ENCODE peak calls at places on chromosome 16, in four cellular contexts. H, J, M and V are unnamed samples.

GRCh38 chr16:56990407-56991286 is 1.3 kb downstream of the NLRC5 start:
- DNase-seq in H (no peak), J (no peak), M (no peak), V (no peak)

GRCh38 chr16:80899804-80900592 is 95.6 kb upstream of the CDYL2 start:
- DNase-seq in H (no peak), J (no peak), M (no peak), V (peak)

GRCh38 chr16:57609541-57610401 is 18.7 kb upstream of the ADGRG1 start:
- DNase-seq in H (peak), J (peak), M (peak), V (no peak)

GRCh38 chr16:60452646-60453045 is 1583.6 kb downstream of the CDH8 start:
- DNase-seq in H (no peak), J (no peak), M (no peak), V (no peak)

GRCh38 chr16:82732461-82732860 is 105.7 kb downstream of the CDH13 start:
- DNase-seq in H (no peak), J (no peak), M (no peak), V (no peak)

GRCh38 chr16:24670623-24671454 is 58.6 kb upstream of the TNRC6A start:
- DNase-seq in H (no peak), J (no peak), M (no peak), V (peak)

GRCh38 chr16:85555549-85556455 is 57.3 kb upstream of the GSE1 start:
- DNase-seq in H (no peak), J (peak), M (peak), V (no peak)

GRCh38 chr16:7736138-7736537 is 403.5 kb downstream of the RBFOX1 start:
- DNase-seq in H (no peak), J (no peak), M (no peak), V (no peak)

GRCh38 chr16:67116388-67117311 is 6.9 kb downstream of the PHAF1 start:
- DNase-seq in H (no peak), J (no peak), M (no peak), V (no peak)

GRCh38 chr16:7436306-7436705 is 103.7 kb downstream of the RBFOX1 start:
- DNase-seq in H (no peak), J (no peak), M (no peak), V (no peak)

GRCh38 chr16:12573300-12573699 is 230.4 kb downstream of the CPPED1 start:
- DNase-seq in H (peak), J (no peak), M (no peak), V (peak)

GRCh38 chr16:2149630-2150417 is 1.4 kb downstream of the RAB26 start:
- DNase-seq in H (no peak), J (peak), M (no peak), V (no peak)

GRCh38 chr16:46947900-46948547 is 25.4 kb downstream of the DNAJA2 start:
- DNase-seq in H (peak), J (peak), M (peak), V (no peak)

GRCh38 chr16:70781800-70782199 is 19.2 kb downstream of the VAC14 start:
- DNase-seq in H (no peak), J (no peak), M (no peak), V (no peak)

GRCh38 chr16:55494994-55495421 is 13.9 kb upstream of the LPCAT2 start:
- DNase-seq in H (no peak), J (no peak), M (no peak), V (peak)

GRCh38 chr16:31471241-31471874 is 594 bp upstream of the TGFB1I1 start:
- DNase-seq in H (no peak), J (no peak), M (no peak), V (no peak)

GRCh38 chr16:54242199-54242598 is 44.4 kb downstream of the IRX3 start:
- DNase-seq in H (no peak), J (no peak), M (no peak), V (peak)

GRCh38 chr16:1984347-1985225 is 593 bp downstream of the GFER start:
- DNase-seq in H (no peak), J (no peak), M (no peak), V (no peak)

GRCh38 chr16:72946063-72946462 is 101.9 kb downstream of the ZFHX3 start:
- DNase-seq in H (no peak), J (no peak), M (no peak), V (no peak)

GRCh38 chr16:85369741-85370528 is 243.2 kb upstream of the GSE1 start:
- DNase-seq in H (no peak), J (peak), M (no peak), V (no peak)

GRCh38 chr16:74309789-74310781 is 13.5 kb downstream of the PSMD7 start:
- DNase-seq in H (no peak), J (peak), M (peak), V (peak)

GRCh38 chr16:2737895-2738418 is 14.5 kb upstream of the SRRM2 start:
- DNase-seq in H (no peak), J (no peak), M (no peak), V (no peak)

GRCh38 chr16:54447606-54448440 is 161.2 kb upstream of the IRX3 start:
- DNase-seq in H (no peak), J (no peak), M (no peak), V (no peak)

DNA sequence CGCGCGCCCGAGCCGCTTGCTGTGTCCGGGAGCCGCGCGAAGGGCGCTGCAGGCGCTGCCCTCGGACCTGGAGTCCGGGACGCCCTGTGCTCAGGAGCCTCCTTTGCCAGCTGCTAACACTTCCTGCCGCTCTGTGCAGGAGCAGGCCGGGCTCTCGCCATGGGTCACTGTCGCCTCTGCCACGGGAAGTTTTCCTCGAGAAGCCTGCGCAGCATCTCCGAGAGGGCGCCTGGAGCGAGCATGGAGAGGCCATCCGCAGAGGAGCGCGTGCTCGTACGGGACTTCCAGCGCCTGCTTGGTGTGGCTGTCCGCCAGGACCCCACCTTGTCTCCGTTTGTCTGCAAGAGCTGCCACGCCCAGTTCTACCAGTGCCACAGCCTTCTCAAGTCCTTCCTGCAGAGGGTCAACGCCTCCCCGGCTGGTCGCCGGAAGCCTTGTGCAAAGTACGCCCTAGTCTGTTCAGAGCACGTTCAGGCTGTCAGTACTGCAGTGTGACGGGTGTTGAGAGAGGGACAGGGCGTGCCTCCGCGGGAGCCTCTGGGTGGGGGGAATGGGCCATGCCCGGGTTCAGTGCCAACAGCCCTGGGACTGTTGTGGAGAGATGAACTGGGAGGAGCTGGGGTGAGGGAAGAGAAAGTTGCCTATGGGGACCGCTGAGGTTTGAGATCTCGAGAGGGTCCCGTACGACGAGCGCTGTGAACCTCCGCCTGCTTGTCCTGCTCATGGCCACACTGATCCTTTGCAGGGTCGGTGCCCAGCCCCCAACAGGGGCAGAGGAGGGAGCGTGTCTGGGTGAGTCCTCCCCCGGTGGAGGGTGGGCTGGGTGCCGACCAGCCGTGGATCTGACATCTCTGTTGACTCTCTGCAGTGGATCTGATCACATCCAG is 1.3 kb downstream of the ZNF276 start:
- DNase-seq in H (no peak), J (peak), M (peak), V (peak)
- H3K27ac ChIP-seq in H (peak), J (peak), M (peak), V (peak)

DNA sequence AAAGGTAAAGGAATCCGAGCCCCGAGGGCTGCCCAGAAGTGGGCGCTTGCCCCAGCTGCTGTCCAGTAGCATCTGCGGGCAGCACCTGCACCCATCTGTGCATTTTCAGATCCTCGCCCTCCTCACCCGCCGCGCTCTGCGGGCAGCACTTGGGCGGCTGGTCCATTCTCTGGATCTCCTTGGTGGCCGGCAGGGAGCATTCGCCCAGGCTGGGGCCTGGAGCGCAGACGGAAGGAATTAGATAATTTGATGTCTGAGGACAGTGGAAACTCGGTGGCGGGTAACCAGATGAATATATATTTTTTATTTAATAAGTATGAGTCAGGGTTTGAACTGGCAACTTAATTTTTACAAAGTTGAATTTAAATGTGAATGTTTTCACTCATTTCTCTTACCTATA is 88.5 kb downstream of the NPIPB11 start:
- DNase-seq in H (no peak), J (peak), M (no peak), V (no peak)
- H3K27ac ChIP-seq in H (no peak), J (no peak), M (no peak), V (no peak)

GRCh38 chr16:77470851-77471250 is 36.0 kb upstream of the ADAMTS18 start:
- DNase-seq in H (no peak), J (no peak), M (no peak), V (no peak)

GRCh38 chr16:77468831-77469230 is 34.0 kb upstream of the ADAMTS18 start:
- DNase-seq in H (no peak), J (no peak), M (no peak), V (no peak)

GRCh38 chr16:77469639-77470038 is 34.8 kb upstream of the ADAMTS18 start:
- DNase-seq in H (no peak), J (no peak), M (no peak), V (no peak)

GRCh38 chr16:77472262-77472661 is 37.4 kb upstream of the ADAMTS18 start:
- DNase-seq in H (no peak), J (no peak), M (no peak), V (no peak)

GRCh38 chr16:77467929-77468328 is 33.1 kb upstream of the ADAMTS18 start:
- DNase-seq in H (no peak), J (no peak), M (no peak), V (no peak)
- H3K27ac ChIP-seq in H (no peak), J (no peak), M (no peak), V (no peak)

DNA sequence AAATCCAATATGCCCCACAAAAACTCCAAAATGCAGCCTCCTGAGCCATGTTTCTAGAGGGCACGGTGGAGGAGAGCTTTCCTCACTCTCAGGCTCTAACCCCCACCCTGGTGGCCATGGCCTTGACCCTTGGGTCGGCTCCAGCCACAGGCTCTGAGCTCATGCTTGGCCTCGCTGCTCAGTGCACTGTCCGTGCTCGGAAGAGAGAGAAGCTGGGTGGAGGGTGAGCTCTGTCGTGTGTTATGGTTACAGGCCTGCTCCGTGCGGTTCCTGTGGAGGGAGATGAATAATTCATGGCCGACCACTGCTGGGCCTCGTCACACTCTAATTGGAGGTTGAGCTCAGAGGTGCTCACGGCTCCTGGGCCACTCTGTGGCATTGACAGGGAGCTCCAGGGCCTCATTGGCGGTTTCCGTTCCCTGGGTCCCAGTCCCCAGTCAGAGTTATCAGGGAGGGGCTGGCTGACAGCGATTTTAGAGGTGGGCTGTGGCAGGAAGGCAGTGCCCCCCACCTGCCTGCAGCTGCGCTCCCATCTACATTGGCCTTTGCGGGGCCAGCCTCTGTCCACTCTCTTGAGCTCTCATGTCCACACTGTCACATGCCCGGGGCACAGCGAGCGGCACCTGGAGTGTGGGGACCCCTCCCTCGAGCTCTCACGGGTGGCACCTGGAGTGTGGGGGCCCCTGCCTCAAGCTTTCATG is 24.9 kb downstream of the ACSF3 start:
- DNase-seq in H (no peak), J (no peak), M (no peak), V (no peak)
- H3K27ac ChIP-seq in H (no peak), J (no peak), M (no peak), V (no peak)

DNA sequence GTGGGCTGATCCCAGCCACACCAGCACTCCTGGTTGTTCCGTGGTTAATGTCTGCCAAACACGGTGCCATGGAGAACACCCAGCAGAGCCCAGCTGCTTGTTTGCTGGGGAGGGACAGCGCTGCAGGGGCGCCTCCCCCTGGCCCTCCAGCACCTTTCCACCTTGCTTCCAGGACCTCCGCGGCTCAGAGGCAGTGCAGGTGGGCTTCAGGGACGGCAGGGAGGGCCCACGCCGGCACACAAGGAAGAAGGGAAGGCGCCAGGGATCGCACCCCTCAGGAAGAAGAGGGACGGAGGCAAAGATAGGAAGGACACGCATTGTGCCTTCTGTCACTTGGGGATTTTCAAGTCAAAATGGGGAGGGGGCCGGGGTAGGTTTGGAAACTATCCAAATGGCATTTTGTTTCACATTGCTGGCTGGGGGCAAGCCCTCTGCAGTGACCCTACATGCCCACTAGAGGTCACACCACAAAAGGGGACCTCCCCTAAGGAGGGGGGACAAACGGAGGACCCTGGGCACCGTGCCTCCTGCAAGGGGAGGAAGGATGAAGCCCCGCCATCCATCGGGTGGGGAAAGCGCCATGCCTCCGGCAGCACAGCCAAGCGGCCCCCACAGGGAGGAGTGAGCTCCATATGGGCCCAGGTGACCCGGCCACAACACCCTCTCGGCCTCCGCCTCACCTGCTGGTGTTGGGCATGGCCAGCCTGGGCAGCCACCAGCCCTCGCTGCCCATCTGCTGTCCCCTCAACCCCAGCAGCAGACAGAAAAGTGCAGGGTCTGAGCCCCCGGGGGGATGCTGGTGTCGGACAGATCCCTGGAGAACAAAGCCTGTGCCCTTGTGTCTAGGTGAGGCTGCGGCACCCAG is 7.5 kb upstream of the C16orf95 start:
- DNase-seq in H (no peak), J (no peak), M (peak), V (no peak)
- H3K27ac ChIP-seq in H (no peak), J (no peak), M (no peak), V (peak)

GRCh38 chr16:398551-399277 is 1.7 kb downstream of the NME4 start:
- DNase-seq in H (no peak), J (no peak), M (no peak), V (no peak)
- H3K27ac ChIP-seq in H (no peak), J (no peak), M (peak), V (no peak)

GRCh38 chr16:4888428-4889135 is 41.3 kb downstream of the UBN1 start:
- DNase-seq in H (no peak), J (no peak), M (no peak), V (no peak)
- H3K27ac ChIP-seq in H (no peak), J (no peak), M (no peak), V (no peak)